ENCODE peak calls at places on chromosomes 3 and 15, in six cellular contexts. One of them, this sample, is unnamed.

GRCh38 chr3:55143928-55144671 is 216.2 kb upstream of the LRTM1 start:
- DNase-seq in body of pancreas: no peak
- DNase-seq in left lung: no peak
- DNase-seq in PC-3: no peak
- DNase-seq in CD8-positive, alpha-beta T cell: no peak
- DNase-seq in lower leg skin: no peak
- DNase-seq in this sample: no peak

GRCh38 chr3:128395500-128396125 is 71.1 kb downstream of the DNAJB8 start:
- DNase-seq in CD8-positive, alpha-beta T cell: no peak
- DNase-seq in lower leg skin: no peak
- DNase-seq in body of pancreas: peak
- DNase-seq in left lung: no peak
- DNase-seq in PC-3: no peak
- DNase-seq in this sample: no peak

GRCh38 chr3:6568999-6569493 is 291.9 kb upstream of the GRM7 start:
- DNase-seq in CD8-positive, alpha-beta T cell: no peak
- DNase-seq in lower leg skin: no peak
- DNase-seq in body of pancreas: no peak
- DNase-seq in left lung: no peak
- DNase-seq in PC-3: no peak
- DNase-seq in this sample: no peak

GRCh38 chr15:39511915-39512260 is 69.0 kb upstream of the THBS1 start:
- DNase-seq in PC-3: no peak
- DNase-seq in CD8-positive, alpha-beta T cell: no peak
- DNase-seq in body of pancreas: no peak
- DNase-seq in lower leg skin: no peak
- DNase-seq in left lung: no peak
- DNase-seq in this sample: peak

GRCh38 chr3:191388823-191389222 is 58.5 kb upstream of the UTS2B start:
- DNase-seq in PC-3: peak
- DNase-seq in CD8-positive, alpha-beta T cell: no peak
- DNase-seq in lower leg skin: no peak
- DNase-seq in body of pancreas: no peak
- DNase-seq in left lung: no peak
- DNase-seq in this sample: no peak

GRCh38 chr3:156201411-156202405 is 81.3 kb downstream of the KCNAB1 start:
- DNase-seq in CD8-positive, alpha-beta T cell: no peak
- DNase-seq in body of pancreas: no peak
- DNase-seq in PC-3: no peak
- DNase-seq in left lung: peak
- DNase-seq in lower leg skin: no peak
- DNase-seq in this sample: no peak

GRCh38 chr3:133865136-133865855 is 30.4 kb downstream of the RAB6B start:
- DNase-seq in CD8-positive, alpha-beta T cell: no peak
- DNase-seq in PC-3: no peak
- DNase-seq in lower leg skin: no peak
- DNase-seq in left lung: no peak
- DNase-seq in body of pancreas: no peak
- DNase-seq in this sample: no peak

GRCh38 chr3:123076496-123077418 is 9.9 kb downstream of the PDIA5 start:
- DNase-seq in PC-3: no peak
- DNase-seq in left lung: no peak
- DNase-seq in body of pancreas: peak
- DNase-seq in lower leg skin: no peak
- DNase-seq in CD8-positive, alpha-beta T cell: no peak
- DNase-seq in this sample: no peak

GRCh38 chr3:27326211-27326948 is 42.8 kb downstream of the NEK10 start:
- DNase-seq in CD8-positive, alpha-beta T cell: no peak
- DNase-seq in PC-3: peak
- DNase-seq in body of pancreas: no peak
- DNase-seq in left lung: no peak
- DNase-seq in lower leg skin: no peak
- DNase-seq in this sample: peak

GRCh38 chr15:83288381-83288801 is 3.9 kb upstream of the BNC1 start:
- DNase-seq in left lung: peak
- DNase-seq in lower leg skin: no peak
- DNase-seq in PC-3: peak
- DNase-seq in body of pancreas: no peak
- DNase-seq in CD8-positive, alpha-beta T cell: no peak
- DNase-seq in this sample: no peak

GRCh38 chr15:38705421-38706219 is 141.0 kb upstream of the RASGRP1 start:
- DNase-seq in left lung: no peak
- DNase-seq in body of pancreas: no peak
- DNase-seq in PC-3: no peak
- DNase-seq in CD8-positive, alpha-beta T cell: no peak
- DNase-seq in lower leg skin: no peak
- DNase-seq in this sample: no peak

GRCh38 chr3:67526246-67526645 is 128.2 kb downstream of the SUCLG2 start:
- DNase-seq in left lung: no peak
- DNase-seq in PC-3: peak
- DNase-seq in body of pancreas: no peak
- DNase-seq in lower leg skin: no peak
- DNase-seq in CD8-positive, alpha-beta T cell: no peak
- DNase-seq in this sample: peak

GRCh38 chr3:149134560-149134959 is 5.1 kb downstream of the HPS3 start:
- DNase-seq in left lung: no peak
- DNase-seq in body of pancreas: no peak
- DNase-seq in CD8-positive, alpha-beta T cell: no peak
- DNase-seq in lower leg skin: no peak
- DNase-seq in PC-3: peak
- DNase-seq in this sample: no peak

GRCh38 chr15:85672338-85673097 is 122.2 kb downstream of the KLHL25 start:
- DNase-seq in left lung: no peak
- DNase-seq in body of pancreas: no peak
- DNase-seq in PC-3: peak
- DNase-seq in lower leg skin: no peak
- DNase-seq in CD8-positive, alpha-beta T cell: no peak
- DNase-seq in this sample: no peak

GRCh38 chr3:11199902-11200678 is 45.8 kb downstream of the HRH1 start:
- DNase-seq in body of pancreas: no peak
- DNase-seq in CD8-positive, alpha-beta T cell: no peak
- DNase-seq in PC-3: no peak
- DNase-seq in left lung: no peak
- DNase-seq in lower leg skin: no peak
- DNase-seq in this sample: no peak

GRCh38 chr3:98602078-98602678 is 8.8 kb upstream of the CPOX start:
- DNase-seq in PC-3: peak
- DNase-seq in left lung: no peak
- DNase-seq in body of pancreas: peak
- DNase-seq in CD8-positive, alpha-beta T cell: no peak
- DNase-seq in lower leg skin: no peak
- DNase-seq in this sample: no peak

GRCh38 chr3:184156522-184156955 is 1.4 kb downstream of the DVL3 start:
- DNase-seq in body of pancreas: peak
- DNase-seq in lower leg skin: no peak
- DNase-seq in left lung: no peak
- DNase-seq in PC-3: no peak
- DNase-seq in CD8-positive, alpha-beta T cell: no peak
- DNase-seq in this sample: no peak

GRCh38 chr3:50316657-50317242 is 5.8 kb downstream of the HYAL2 start:
- DNase-seq in body of pancreas: no peak
- DNase-seq in left lung: peak
- DNase-seq in CD8-positive, alpha-beta T cell: peak
- DNase-seq in PC-3: peak
- DNase-seq in lower leg skin: peak
- DNase-seq in this sample: no peak

GRCh38 chr3:38582316-38582715 is 67.2 kb downstream of the SCN5A start:
- DNase-seq in CD8-positive, alpha-beta T cell: no peak
- DNase-seq in lower leg skin: no peak
- DNase-seq in left lung: no peak
- DNase-seq in PC-3: no peak
- DNase-seq in body of pancreas: no peak
- DNase-seq in this sample: no peak

GRCh38 chr3:188284455-188285212 is 130.7 kb downstream of the LPP start:
- DNase-seq in PC-3: peak
- DNase-seq in lower leg skin: no peak
- DNase-seq in left lung: no peak
- DNase-seq in body of pancreas: no peak
- DNase-seq in CD8-positive, alpha-beta T cell: no peak
- DNase-seq in this sample: no peak

GRCh38 chr15:63938486-63939061 is 104.8 kb upstream of the HERC1 start:
- DNase-seq in body of pancreas: no peak
- DNase-seq in left lung: no peak
- DNase-seq in lower leg skin: no peak
- DNase-seq in PC-3: no peak
- DNase-seq in CD8-positive, alpha-beta T cell: no peak
- DNase-seq in this sample: no peak

GRCh38 chr15:26087881-26088280 is 224.8 kb upstream of the ATP10A start:
- DNase-seq in PC-3: no peak
- DNase-seq in CD8-positive, alpha-beta T cell: no peak
- DNase-seq in lower leg skin: no peak
- DNase-seq in body of pancreas: no peak
- DNase-seq in left lung: no peak
- DNase-seq in this sample: no peak

GRCh38 chr15:33113666-33114483 is 80.6 kb downstream of the FMN1 start:
- DNase-seq in left lung: no peak
- DNase-seq in CD8-positive, alpha-beta T cell: no peak
- DNase-seq in lower leg skin: no peak
- DNase-seq in body of pancreas: no peak
- DNase-seq in PC-3: no peak
- DNase-seq in this sample: no peak

DNA sequence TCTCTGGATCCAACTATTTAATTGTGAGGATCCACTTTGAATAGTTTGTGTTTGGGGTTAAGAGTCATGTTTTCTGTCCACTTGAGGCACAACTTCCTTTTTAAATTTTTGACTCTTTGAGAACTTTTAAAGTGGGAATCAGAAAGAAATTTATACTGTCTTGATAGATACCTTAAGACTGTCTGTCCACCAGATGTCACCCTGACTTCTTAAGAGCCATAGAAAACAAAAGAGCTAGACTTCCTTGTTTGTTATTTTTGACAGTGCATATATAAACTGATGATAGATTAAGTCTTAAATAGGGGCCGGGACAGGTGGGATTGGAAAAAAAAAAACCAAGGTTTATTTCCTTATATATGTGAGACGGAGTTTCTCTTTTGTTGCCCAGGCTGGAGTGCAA is 52.1 kb upstream of the WDR72 start:
- DNase-seq in PC-3: peak
- DNase-seq in CD8-positive, alpha-beta T cell: no peak
- DNase-seq in left lung: no peak
- DNase-seq in body of pancreas: no peak
- DNase-seq in lower leg skin: no peak
- DNase-seq in this sample: no peak
- TF ChIP-seq CTCF in PC-3: peak
- TF ChIP-seq CTCF in CD8-positive, alpha-beta T cell: no peak
- TF ChIP-seq CTCF in left lung: no peak
- TF ChIP-seq CTCF in body of pancreas: peak
- TF ChIP-seq CTCF in lower leg skin: no peak
- TF ChIP-seq CTCF in this sample: no peak

GRCh38 chr15:73714695-73715301 is 30.6 kb downstream of the CD276 start:
- DNase-seq in body of pancreas: no peak
- DNase-seq in PC-3: no peak
- DNase-seq in CD8-positive, alpha-beta T cell: no peak
- DNase-seq in lower leg skin: no peak
- DNase-seq in left lung: no peak
- DNase-seq in this sample: no peak

GRCh38 chr15:73715417-73715816 is 31.2 kb downstream of the CD276 start:
- DNase-seq in left lung: no peak
- DNase-seq in CD8-positive, alpha-beta T cell: no peak
- DNase-seq in body of pancreas: no peak
- DNase-seq in PC-3: no peak
- DNase-seq in lower leg skin: no peak
- DNase-seq in this sample: no peak

GRCh38 chr15:73716417-73716816 is 32.2 kb downstream of the CD276 start:
- DNase-seq in left lung: no peak
- DNase-seq in lower leg skin: no peak
- DNase-seq in CD8-positive, alpha-beta T cell: no peak
- DNase-seq in PC-3: no peak
- DNase-seq in body of pancreas: peak
- DNase-seq in this sample: no peak

GRCh38 chr15:73717206-73717605 is 33.0 kb downstream of the CD276 start:
- DNase-seq in PC-3: no peak
- DNase-seq in lower leg skin: no peak
- DNase-seq in left lung: no peak
- DNase-seq in body of pancreas: no peak
- DNase-seq in CD8-positive, alpha-beta T cell: no peak
- DNase-seq in this sample: no peak

DNA sequence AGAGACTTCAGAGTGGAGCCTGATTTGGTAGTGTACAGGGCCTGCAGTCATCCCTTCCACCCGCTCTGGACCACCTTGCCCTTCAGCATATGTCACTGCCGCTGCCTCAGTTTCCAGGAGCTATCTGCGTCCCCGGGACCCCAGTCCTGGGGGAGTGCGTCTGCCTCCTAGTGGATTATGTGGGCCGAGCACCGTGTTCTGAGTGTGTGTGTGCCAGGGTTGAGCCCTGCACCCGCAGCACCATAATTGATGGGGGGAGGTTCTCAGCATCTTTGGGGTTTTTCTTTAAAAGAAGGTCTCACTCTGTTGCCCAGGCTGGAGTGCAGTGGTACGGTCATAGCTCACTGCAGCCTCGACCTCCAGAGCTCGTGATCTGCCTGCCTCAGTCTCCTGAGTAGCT is 33.6 kb downstream of the CD276 start:
- DNase-seq in PC-3: no peak
- DNase-seq in CD8-positive, alpha-beta T cell: no peak
- DNase-seq in body of pancreas: no peak
- DNase-seq in left lung: no peak
- DNase-seq in lower leg skin: no peak
- DNase-seq in this sample: no peak
- TF ChIP-seq CTCF in PC-3: peak
- TF ChIP-seq CTCF in CD8-positive, alpha-beta T cell: no peak
- TF ChIP-seq CTCF in body of pancreas: no peak
- TF ChIP-seq CTCF in left lung: no peak
- TF ChIP-seq CTCF in lower leg skin: no peak
- TF ChIP-seq CTCF in this sample: peak

DNA sequence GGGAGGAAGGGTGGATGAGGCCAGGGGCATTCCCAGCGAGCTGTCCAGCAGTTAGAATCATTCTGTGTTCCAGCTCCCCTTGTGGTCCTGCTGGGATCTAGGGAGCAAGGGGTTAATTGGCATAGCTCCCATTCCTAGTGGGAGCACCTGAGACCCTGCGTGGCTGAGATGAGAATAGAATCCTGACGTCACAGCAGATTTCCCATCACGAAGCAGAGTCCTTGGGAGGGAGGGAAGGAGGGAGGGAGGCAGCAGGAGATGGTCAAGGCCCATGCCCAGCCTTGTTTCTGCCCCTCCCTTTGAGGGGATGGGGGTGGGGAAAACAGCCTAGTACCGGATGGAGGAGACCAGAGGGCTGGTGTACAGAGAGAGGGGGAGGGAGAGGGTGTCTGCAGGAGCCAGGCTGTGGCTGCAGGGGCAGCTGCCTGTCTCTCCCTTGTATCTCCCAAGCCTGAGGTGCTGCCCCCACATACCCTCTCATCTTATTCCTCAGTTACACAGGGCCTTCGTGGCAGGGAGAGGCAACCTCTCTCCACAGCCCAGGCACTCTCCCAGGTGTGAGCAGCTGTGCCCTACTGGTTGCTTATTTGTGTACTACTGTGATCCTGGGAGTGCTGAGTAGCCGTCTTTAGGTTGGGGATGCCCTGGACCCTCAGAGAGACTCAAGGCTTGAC is 5.4 kb downstream of the TYRO3 start:
- DNase-seq in left lung: no peak
- DNase-seq in PC-3: no peak
- DNase-seq in body of pancreas: no peak
- DNase-seq in lower leg skin: no peak
- DNase-seq in CD8-positive, alpha-beta T cell: no peak
- DNase-seq in this sample: no peak
- TF ChIP-seq CTCF in left lung: no peak
- TF ChIP-seq CTCF in PC-3: no peak
- TF ChIP-seq CTCF in body of pancreas: no peak
- TF ChIP-seq CTCF in lower leg skin: no peak
- TF ChIP-seq CTCF in CD8-positive, alpha-beta T cell: no peak
- TF ChIP-seq CTCF in this sample: no peak

GRCh38 chr3:115937054-115937453 is 313.7 kb downstream of the GAP43 start:
- DNase-seq in left lung: no peak
- DNase-seq in PC-3: peak
- DNase-seq in CD8-positive, alpha-beta T cell: no peak
- DNase-seq in body of pancreas: no peak
- DNase-seq in lower leg skin: no peak
- DNase-seq in this sample: no peak
- TF ChIP-seq CTCF in left lung: no peak
- TF ChIP-seq CTCF in PC-3: peak
- TF ChIP-seq CTCF in CD8-positive, alpha-beta T cell: no peak
- TF ChIP-seq CTCF in body of pancreas: peak
- TF ChIP-seq CTCF in lower leg skin: no peak
- TF ChIP-seq CTCF in this sample: peak